ENCODE peak calls at places on chromosomes 3 and 15, in five cellular contexts. One of them, this sample, is unnamed.

GRCh38 chr3:49673715-49674490 is at the start of gene APEH:
- DNase-seq in activated CD4-positive, alpha-beta memory T cell treated with anti-CD3 and anti-CD28 coated beads for 36 hours: peak
- DNase-seq in Panc1: peak
- DNase-seq in right cardiac atrium: peak
- DNase-seq in EL: peak
- DNase-seq in this sample: no peak

GRCh38 chr15:40567111-40567510 is 2.0 kb upstream of the RPUSD2 start:
- DNase-seq in right cardiac atrium: no peak
- DNase-seq in Panc1: no peak
- DNase-seq in EL: peak
- DNase-seq in activated CD4-positive, alpha-beta memory T cell treated with anti-CD3 and anti-CD28 coated beads for 36 hours: no peak
- DNase-seq in this sample: no peak

GRCh38 chr3:129344540-129345220 is 66.0 kb downstream of the HMCES start:
- DNase-seq in EL: peak
- DNase-seq in Panc1: no peak
- DNase-seq in activated CD4-positive, alpha-beta memory T cell treated with anti-CD3 and anti-CD28 coated beads for 36 hours: no peak
- DNase-seq in right cardiac atrium: no peak
- DNase-seq in this sample: no peak

GRCh38 chr3:141992512-141992911 is 116.1 kb downstream of the ATP1B3 start:
- DNase-seq in right cardiac atrium: no peak
- DNase-seq in EL: no peak
- DNase-seq in Panc1: no peak
- DNase-seq in activated CD4-positive, alpha-beta memory T cell treated with anti-CD3 and anti-CD28 coated beads for 36 hours: no peak
- DNase-seq in this sample: no peak

GRCh38 chr3:148136816-148137215 is 560.9 kb upstream of the AGTR1 start:
- DNase-seq in activated CD4-positive, alpha-beta memory T cell treated with anti-CD3 and anti-CD28 coated beads for 36 hours: no peak
- DNase-seq in right cardiac atrium: no peak
- DNase-seq in EL: no peak
- DNase-seq in Panc1: no peak
- DNase-seq in this sample: no peak

GRCh38 chr3:189948724-189949045 is 172.0 kb downstream of the P3H2 start:
- DNase-seq in EL: no peak
- DNase-seq in Panc1: no peak
- DNase-seq in activated CD4-positive, alpha-beta memory T cell treated with anti-CD3 and anti-CD28 coated beads for 36 hours: no peak
- DNase-seq in right cardiac atrium: no peak
- DNase-seq in this sample: no peak

GRCh38 chr3:124209426-124209825 is 217.5 kb upstream of the ROPN1 start:
- DNase-seq in activated CD4-positive, alpha-beta memory T cell treated with anti-CD3 and anti-CD28 coated beads for 36 hours: no peak
- DNase-seq in right cardiac atrium: no peak
- DNase-seq in Panc1: no peak
- DNase-seq in EL: peak
- DNase-seq in this sample: no peak

GRCh38 chr3:76687019-76687418 is 352.9 kb upstream of the ROBO2 start:
- DNase-seq in right cardiac atrium: no peak
- DNase-seq in EL: no peak
- DNase-seq in Panc1: no peak
- DNase-seq in activated CD4-positive, alpha-beta memory T cell treated with anti-CD3 and anti-CD28 coated beads for 36 hours: no peak
- DNase-seq in this sample: no peak

GRCh38 chr3:65587650-65588439 is 450.9 kb downstream of the MAGI1 start:
- DNase-seq in activated CD4-positive, alpha-beta memory T cell treated with anti-CD3 and anti-CD28 coated beads for 36 hours: no peak
- DNase-seq in EL: no peak
- DNase-seq in right cardiac atrium: no peak
- DNase-seq in Panc1: no peak
- DNase-seq in this sample: no peak

GRCh38 chr15:73746883-73747282 is 6.3 kb downstream of the INSYN1 start:
- DNase-seq in Panc1: no peak
- DNase-seq in right cardiac atrium: peak
- DNase-seq in activated CD4-positive, alpha-beta memory T cell treated with anti-CD3 and anti-CD28 coated beads for 36 hours: no peak
- DNase-seq in EL: peak
- DNase-seq in this sample: no peak

GRCh38 chr3:70392227-70392626 is 79.8 kb upstream of the MDFIC2 start:
- DNase-seq in right cardiac atrium: no peak
- DNase-seq in Panc1: no peak
- DNase-seq in EL: no peak
- DNase-seq in activated CD4-positive, alpha-beta memory T cell treated with anti-CD3 and anti-CD28 coated beads for 36 hours: no peak
- DNase-seq in this sample: no peak

GRCh38 chr3:116129187-116129945 is 315.9 kb downstream of the LSAMP start:
- DNase-seq in EL: no peak
- DNase-seq in activated CD4-positive, alpha-beta memory T cell treated with anti-CD3 and anti-CD28 coated beads for 36 hours: no peak
- DNase-seq in Panc1: no peak
- DNase-seq in right cardiac atrium: no peak
- DNase-seq in this sample: peak

GRCh38 chr3:45575491-45575923 is 19.0 kb upstream of the LIMD1 start:
- DNase-seq in right cardiac atrium: no peak
- DNase-seq in activated CD4-positive, alpha-beta memory T cell treated with anti-CD3 and anti-CD28 coated beads for 36 hours: no peak
- DNase-seq in Panc1: no peak
- DNase-seq in EL: peak
- DNase-seq in this sample: no peak

GRCh38 chr15:99511529-99511864 is 54.3 kb upstream of the MEF2A start:
- DNase-seq in EL: no peak
- DNase-seq in activated CD4-positive, alpha-beta memory T cell treated with anti-CD3 and anti-CD28 coated beads for 36 hours: no peak
- DNase-seq in right cardiac atrium: no peak
- DNase-seq in Panc1: no peak
- DNase-seq in this sample: no peak

GRCh38 chr3:183584246-183584913 is 28.9 kb upstream of the KLHL6 start:
- DNase-seq in right cardiac atrium: peak
- DNase-seq in activated CD4-positive, alpha-beta memory T cell treated with anti-CD3 and anti-CD28 coated beads for 36 hours: no peak
- DNase-seq in Panc1: no peak
- DNase-seq in EL: peak
- DNase-seq in this sample: no peak

GRCh38 chr3:48514431-48515227 is 10.7 kb upstream of the SHISA5 start:
- DNase-seq in Panc1: no peak
- DNase-seq in EL: no peak
- DNase-seq in activated CD4-positive, alpha-beta memory T cell treated with anti-CD3 and anti-CD28 coated beads for 36 hours: peak
- DNase-seq in right cardiac atrium: no peak
- DNase-seq in this sample: no peak

GRCh38 chr3:149376728-149377407 is 581 bp downstream of the TM4SF1 start:
- DNase-seq in activated CD4-positive, alpha-beta memory T cell treated with anti-CD3 and anti-CD28 coated beads for 36 hours: no peak
- DNase-seq in EL: peak
- DNase-seq in right cardiac atrium: no peak
- DNase-seq in Panc1: no peak
- DNase-seq in this sample: no peak

GRCh38 chr3:144185291-144185690 is 213.7 kb downstream of the DIPK2A start:
- DNase-seq in Panc1: no peak
- DNase-seq in EL: peak
- DNase-seq in right cardiac atrium: no peak
- DNase-seq in activated CD4-positive, alpha-beta memory T cell treated with anti-CD3 and anti-CD28 coated beads for 36 hours: no peak
- DNase-seq in this sample: no peak

GRCh38 chr3:180747805-180748361 is 68.6 kb upstream of the CCDC39 start:
- DNase-seq in activated CD4-positive, alpha-beta memory T cell treated with anti-CD3 and anti-CD28 coated beads for 36 hours: no peak
- DNase-seq in right cardiac atrium: no peak
- DNase-seq in Panc1: no peak
- DNase-seq in EL: no peak
- DNase-seq in this sample: peak

GRCh38 chr15:65940618-65940909 is 71.3 kb downstream of the RAB11A start:
- DNase-seq in EL: peak
- DNase-seq in activated CD4-positive, alpha-beta memory T cell treated with anti-CD3 and anti-CD28 coated beads for 36 hours: no peak
- DNase-seq in right cardiac atrium: no peak
- DNase-seq in Panc1: no peak
- DNase-seq in this sample: no peak

GRCh38 chr3:29577250-29577649 is 296.4 kb downstream of the RBMS3 start:
- DNase-seq in EL: no peak
- DNase-seq in Panc1: no peak
- DNase-seq in right cardiac atrium: peak
- DNase-seq in activated CD4-positive, alpha-beta memory T cell treated with anti-CD3 and anti-CD28 coated beads for 36 hours: no peak
- DNase-seq in this sample: no peak

GRCh38 chr15:77712438-77712837 is 79.7 kb upstream of the LINGO1 start:
- DNase-seq in right cardiac atrium: no peak
- DNase-seq in Panc1: no peak
- DNase-seq in activated CD4-positive, alpha-beta memory T cell treated with anti-CD3 and anti-CD28 coated beads for 36 hours: no peak
- DNase-seq in EL: no peak
- DNase-seq in this sample: no peak

GRCh38 chr3:192747145-192747544 is 19.8 kb upstream of the FGF12 start:
- DNase-seq in right cardiac atrium: no peak
- DNase-seq in EL: no peak
- DNase-seq in Panc1: no peak
- DNase-seq in activated CD4-positive, alpha-beta memory T cell treated with anti-CD3 and anti-CD28 coated beads for 36 hours: no peak
- DNase-seq in this sample: no peak